ENCODE peak calls at places on chromosomes 4 and X, in seven cellular contexts. A is T follicular helper cell; V is T-cell; F is stimulated activated naive CD8-positive, alpha-beta T cell treated with anti-CD3 and anti-CD28 coated beads, Interleukin-15, Interleukin-2, amounts not matched to agents 100 U/mL and 50 U/mL, for 24 hours; U is NCI-H1436; Q is HT1080; X is lung. K is an unnamed sample.

GRCh38 chr4:119149110-119149509 is 13.5 kb downstream of the MYOZ2 start:
- DNase-seq in Q (no peak), V (no peak), X (no peak), A (no peak), F (no peak), U (no peak), K (no peak)

GRCh38 chrX:71184803-71185495 is 38.1 kb upstream of the GJB1 start:
- DNase-seq in X (peak; percentile 31), Q (no peak), V (no peak), A (no peak), U (no peak), F (no peak), K (no peak)

GRCh38 chr4:137909910-137910309 is 332.2 kb downstream of the SLC7A11 start:
- DNase-seq in Q (no peak), U (peak; percentile 0), F (no peak), A (no peak), X (no peak), V (no peak), K (no peak)

GRCh38 chr4:75490155-75490554 is 24.0 kb downstream of the RCHY1 start:
- DNase-seq in Q (peak; percentile 4), F (no peak), A (no peak), X (no peak), U (no peak), V (no peak), K (no peak)

GRCh38 chrX:44897539-44897938 is 24.6 kb downstream of the KDM6A start:
- DNase-seq in Q (no peak), A (no peak), U (no peak), V (no peak), X (no peak), F (no peak), K (no peak)

GRCh38 chr4:149110499-149110898 is 668.3 kb upstream of the NR3C2 start:
- DNase-seq in A (no peak), X (no peak), V (no peak), F (no peak), U (no peak), Q (no peak), K (no peak)

GRCh38 chr4:125951275-125951887 is 636.6 kb downstream of the FAT4 start:
- DNase-seq in A (no peak), F (no peak), Q (no peak), X (no peak), V (no peak), U (no peak), K (no peak)

GRCh38 chr4:40251366-40251765 is 54.5 kb downstream of the RHOH start:
- DNase-seq in A (no peak), Q (peak; percentile 93), U (no peak), V (no peak), X (no peak), F (no peak), K (no peak)

GRCh38 chrX:30906726-30907125 is 17.7 kb upstream of the TAB3 start:
- DNase-seq in F (no peak), Q (peak; percentile 93), X (no peak), A (no peak), V (no peak), U (no peak), K (no peak)

K was measured in caudate nucleus.